ENCODE peak calls at places on chromosomes 12 and 14, in eight cellular contexts. Q, Z, F, B, T, H, I and X are unnamed samples.

GRCh38 chr14:49893309-49894213 is 679 bp downstream of the ARF6 start:
- DNase-seq in B (peak; percentile 74), Q (no peak), I (no peak), Z (no peak), H (peak; percentile 43), T (no peak), F (peak; percentile 84), X (peak; percentile 9)

GRCh38 chr14:58768977-58769376 is 131.2 kb downstream of the DACT1 start:
- DNase-seq in T (no peak), Z (no peak), Q (no peak), F (no peak), B (no peak), H (no peak), I (no peak), X (no peak)

GRCh38 chr12:46556820-46557524 is 184.4 kb upstream of the SLC38A2 start:
- DNase-seq in Q (no peak), Z (no peak), T (no peak), F (no peak), H (peak; percentile 89), B (peak; percentile 94), I (no peak), X (no peak)

GRCh38 chr14:35374273-35374681 is 30.3 kb downstream of the NFKBIA start:
- DNase-seq in Z (no peak), F (no peak), Q (peak; percentile 55), B (peak; percentile 96), H (peak; percentile 99), I (no peak), T (no peak), X (no peak)

GRCh38 chr14:64294672-64295413 is 672 bp upstream of the ESR2 start:
- DNase-seq in Q (peak; percentile 63), T (no peak), F (peak; percentile 97), B (peak; percentile 67), Z (peak; percentile 13), I (no peak), H (peak; percentile 53), X (peak; percentile 64)

GRCh38 chr12:90959538-90960139 is 4.7 kb upstream of the CCER1 start:
- DNase-seq in H (peak; percentile 61), Z (no peak), Q (no peak), B (peak; percentile 74), F (peak; percentile 82), I (no peak), T (no peak), X (peak; percentile 44)

GRCh38 chr14:75247286-75247922 is 31.2 kb upstream of the FOS start:
- DNase-seq in Q (no peak), Z (no peak), I (no peak), T (no peak), B (no peak), F (no peak), H (no peak), X (no peak)

GRCh38 chr12:7588703-7589329 is 76.9 kb downstream of the APOBEC1 start:
- DNase-seq in H (peak; percentile 32), F (peak; percentile 85), T (peak; percentile 30), Q (peak; percentile 50), I (no peak), B (peak; percentile 72), Z (no peak), X (no peak)

GRCh38 chr14:61178226-61179060 is 102.7 kb downstream of the TMEM30B start:
- DNase-seq in F (no peak), Q (peak; percentile 65), Z (no peak), T (peak; percentile 94), I (no peak), H (peak; percentile 90), B (peak; percentile 95), X (no peak)

GRCh38 chr14:32033516-32033915 is 43.6 kb upstream of the ARHGAP5 start:
- DNase-seq in T (no peak), I (no peak), Q (no peak), Z (no peak), H (no peak), F (no peak), B (no peak), X (no peak)

GRCh38 chr14:70735043-70735442 is 74.3 kb downstream of the MAP3K9 start:
- DNase-seq in B (peak; percentile 7), Z (no peak), T (no peak), I (peak; percentile 33), F (no peak), Q (no peak), H (no peak), X (no peak)

GRCh38 chr12:93116632-93117031 is 187.5 kb upstream of the EEA1 start:
- DNase-seq in F (no peak), B (no peak), Z (no peak), Q (no peak), T (no peak), H (peak; percentile 47), I (no peak), X (no peak)